ENCODE peak calls at places on chromosomes 5 and 9, in four cellular contexts. H, N, G and D are unnamed samples.

GRCh38 chr9:129570450-129571297 is 50.2 kb downstream of the C9orf50 start:
- DNase-seq in H (peak), N (peak), G (peak), D (peak)

GRCh38 chr5:130333089-130333488 is 428.8 kb downstream of the CHSY3 start:
- DNase-seq in G (no peak), N (no peak), H (peak), D (no peak)

GRCh38 chr5:173781826-173782670 is 106.1 kb upstream of the CPEB4 start:
- DNase-seq in H (peak), G (no peak), N (peak), D (peak)

GRCh38 chr5:33091571-33092363 is 349.0 kb upstream of the TARS1 start:
- DNase-seq in G (no peak), H (no peak), N (no peak), D (no peak)

GRCh38 chr9:85871008-85871407 is 69.9 kb upstream of the NAA35 start:
- DNase-seq in H (no peak), N (no peak), G (no peak), D (no peak)

GRCh38 chr5:113452941-113453340 is 18.2 kb upstream of the TSSK1B start:
- DNase-seq in N (no peak), H (no peak), G (no peak), D (no peak)

GRCh38 chr5:58855851-58856739 is 273.2 kb downstream of the RAB3C start:
- DNase-seq in N (no peak), G (no peak), H (no peak), D (peak)

GRCh38 chr5:77851229-77852067 is 75.3 kb upstream of the TBCA start:
- DNase-seq in H (no peak), G (no peak), N (peak), D (no peak)

GRCh38 chr9:130171226-130172148 is 717 bp upstream of the NCS1 start:
- DNase-seq in G (no peak), H (no peak), N (no peak), D (no peak)

GRCh38 chr9:85290019-85290418 is 451.7 kb downstream of the AGTPBP1 start:
- DNase-seq in H (no peak), G (no peak), N (no peak), D (no peak)

GRCh38 chr9:113482341-113482740 is 18.8 kb downstream of the RGS3 start:
- DNase-seq in N (no peak), H (no peak), G (no peak), D (no peak)

GRCh38 chr9:111136180-111136579 is 97.9 kb upstream of the LPAR1 start:
- DNase-seq in H (no peak), N (no peak), G (no peak), D (no peak)

GRCh38 chr9:16100596-16101091 is 547.8 kb downstream of the CCDC171 start:
- DNase-seq in G (no peak), H (no peak), N (peak), D (no peak)

GRCh38 chr5:62779010-62779422 is 200.4 kb downstream of the LRRC70 start:
- DNase-seq in H (peak), G (peak), N (peak), D (peak)

GRCh38 chr9:126071076-126071750 is 255.4 kb upstream of the MVB12B start:
- DNase-seq in H (no peak), G (no peak), N (no peak), D (no peak)

GRCh38 chr5:75059887-75060286 is 7.5 kb upstream of the GCNT4 start:
- DNase-seq in G (no peak), H (no peak), N (no peak), D (no peak)

GRCh38 chr5:75057551-75057950 is 5.2 kb upstream of the GCNT4 start:
- DNase-seq in H (no peak), G (no peak), N (no peak), D (no peak)

GRCh38 chr5:75058986-75059508 is 6.7 kb upstream of the GCNT4 start:
- DNase-seq in G (no peak), N (no peak), H (peak), D (no peak)

GRCh38 chr5:75067434-75067833 is 15.1 kb upstream of the GCNT4 start:
- DNase-seq in G (no peak), N (no peak), H (no peak), D (no peak)

DNA sequence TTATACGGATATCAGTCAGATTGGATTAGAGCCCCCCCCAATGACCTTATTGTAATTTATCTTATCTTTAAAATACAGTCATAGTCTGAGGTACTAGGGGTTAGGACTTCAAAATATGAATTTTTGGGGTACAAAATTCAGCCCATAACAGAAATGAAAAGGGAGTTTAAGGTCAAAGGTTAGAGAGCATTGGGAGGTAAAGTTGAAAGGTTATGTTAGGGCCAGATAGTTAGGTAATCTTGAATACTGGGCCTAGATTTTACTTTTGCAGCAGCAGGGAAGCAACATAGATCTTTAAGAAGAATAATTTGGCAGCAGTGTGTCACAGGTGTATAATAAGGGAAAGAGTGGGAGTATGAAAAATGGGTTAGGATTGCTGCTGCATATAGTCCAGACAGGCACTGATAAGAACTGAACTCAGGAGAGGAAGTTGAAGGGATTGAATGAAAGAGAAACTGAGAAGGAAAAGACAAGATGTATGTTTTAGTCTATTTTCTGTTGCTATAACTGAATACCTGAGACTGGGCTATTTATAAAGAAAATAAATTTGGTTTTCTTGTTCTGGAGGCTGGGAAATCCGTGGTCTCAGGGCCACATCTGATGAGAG is 10.7 kb upstream of the GCNT4 start:
- DNase-seq in N (no peak), G (no peak), H (no peak), D (no peak)
- H3K4me2 ChIP-seq in N (no peak), G (no peak), H (no peak), D (no peak)

DNA sequence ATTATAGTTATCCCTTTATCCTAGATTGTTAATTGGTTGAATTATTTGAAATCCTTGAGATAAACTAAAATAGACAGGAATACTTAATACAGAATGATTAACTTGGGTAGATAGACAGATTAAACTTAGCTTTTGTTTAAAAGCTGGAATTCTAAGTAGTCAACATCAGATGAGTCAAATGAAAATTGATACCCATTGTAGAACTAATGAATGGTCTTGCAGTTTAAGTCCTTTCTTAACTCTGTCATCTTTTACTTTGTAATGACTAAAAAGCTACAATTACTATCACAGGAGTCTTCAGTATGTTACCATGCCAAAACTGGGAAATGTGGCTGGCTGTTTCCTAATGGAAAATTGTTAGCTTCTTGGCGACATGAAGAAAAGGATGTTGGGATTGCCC is 20.3 kb upstream of the ANXA1 start:
- DNase-seq in N (no peak), G (no peak), H (no peak), D (no peak)
- H3K4me3 ChIP-seq in N (no peak), G (no peak), H (peak), D (peak)

GRCh38 chr5:93150311-93151012 is 430.6 kb downstream of the NR2F1-AS1 start:
- DNase-seq in G (no peak), H (peak), N (no peak), D (no peak)
- H3K4me2 ChIP-seq in G (no peak), H (peak), N (no peak), D (peak)

GRCh38 chr5:148382961-148383360 is 797 bp upstream of the FBXO38 start:
- DNase-seq in H (peak), G (no peak), N (no peak), D (no peak)
- H3K4me3 ChIP-seq in H (peak), G (peak), N (peak), D (peak)

GRCh38 chr5:102795546-102795945 is 40.4 kb downstream of the PAM start:
- DNase-seq in G (no peak), N (no peak), H (no peak), D (no peak)

GRCh38 chr5:102794047-102794446 is 38.9 kb downstream of the PAM start:
- DNase-seq in N (no peak), H (no peak), G (no peak), D (no peak)

GRCh38 chr5:102796014-102796413 is 40.9 kb downstream of the PAM start:
- DNase-seq in H (no peak), N (no peak), G (peak), D (no peak)

GRCh38 chr5:102796481-102796880 is 41.4 kb downstream of the PAM start:
- DNase-seq in N (no peak), H (no peak), G (peak), D (no peak)

GRCh38 chr5:102794677-102795331 is 39.7 kb downstream of the PAM start:
- DNase-seq in G (no peak), H (peak), N (no peak), D (no peak)
- H3K4me2 ChIP-seq in G (no peak), H (peak), N (no peak), D (no peak)